ENCODE peak calls at places on chromosomes 3 and 15, in seven cellular contexts. F is right lobe of liver, U is iPS DF 6.9, B is GM23248, Z is A549, M is Peyer's patch, R is mesenchymal stem cell. L is an unnamed sample. For H3K4me1, the result is how much of the 10 kb centered on the place peaks cover.

GRCh38 chr15:52163321-52164190 is 27.6 kb downstream of the GNB5 start:
- DNase-seq in F (no peak), U (no peak), B (no peak), Z (no peak), M (peak), R (no peak), L (no peak)

GRCh38 chr15:88243895-88244787 is 12.4 kb downstream of the NTRK3 start:
- DNase-seq in F (no peak), U (no peak), B (peak), Z (peak), M (no peak), R (peak), L (no peak)

GRCh38 chr3:121998588-121999473 is 23.2 kb downstream of the ILDR1 start:
- DNase-seq in F (no peak), U (no peak), B (no peak), Z (no peak), M (no peak), R (no peak), L (no peak)

GRCh38 chr3:21901504-21901903 is 150.5 kb upstream of the ZNF385D start:
- DNase-seq in F (no peak), U (no peak), B (no peak), Z (no peak), M (no peak), R (no peak), L (no peak)

GRCh38 chr3:86984271-86984670 is 6.7 kb downstream of the VGLL3 start:
- DNase-seq in F (no peak), U (no peak), B (peak), Z (no peak), M (no peak), R (no peak), L (no peak)

GRCh38 chr3:10155123-10155472 is 9.6 kb upstream of the IRAK2 start:
- DNase-seq in F (no peak), U (no peak), B (no peak), Z (no peak), M (no peak), R (no peak), L (no peak)

GRCh38 chr15:80695911-80696651 is 971 bp downstream of the ABHD17C start:
- DNase-seq in F (no peak), U (no peak), B (peak), Z (peak), M (peak), R (peak), L (no peak)

GRCh38 chr15:99983894-99984293 is 250.7 kb upstream of the LYSMD4 start:
- DNase-seq in F (peak), U (no peak), B (no peak), Z (no peak), M (no peak), R (no peak), L (no peak)

GRCh38 chr3:16470590-16470989 is 42.9 kb downstream of the RFTN1 start:
- DNase-seq in F (no peak), U (no peak), B (no peak), Z (no peak), M (no peak), R (no peak), L (no peak)

GRCh38 chr3:12120374-12121140 is 38.2 kb downstream of the TIMP4 start:
- DNase-seq in F (no peak), U (no peak), B (no peak), Z (no peak), M (no peak), R (peak), L (no peak)

GRCh38 chr3:155963557-155963956 is 93.1 kb downstream of the GMPS start:
- DNase-seq in F (no peak), U (no peak), B (peak), Z (no peak), M (no peak), R (no peak), L (no peak)

GRCh38 chr3:128052831-128053419 is 688 bp downstream of the SEC61A1 start:
- DNase-seq in F (no peak), U (no peak), B (peak), Z (no peak), M (no peak), R (peak), L (no peak)

GRCh38 chr3:126540946-126541627 is 17.1 kb downstream of the CHST13 start:
- DNase-seq in F (peak), U (no peak), B (no peak), Z (no peak), M (peak), R (no peak), L (no peak)

GRCh38 chr3:126340943-126341754 is 16.1 kb downstream of the KLF15 start:
- DNase-seq in F (peak), U (no peak), B (no peak), Z (no peak), M (peak), R (no peak), L (no peak)

GRCh38 chr3:72149645-72150044 is 364.7 kb upstream of the PROK2 start:
- DNase-seq in F (no peak), U (no peak), B (no peak), Z (no peak), M (no peak), R (no peak), L (no peak)

GRCh38 chr3:186931487-186932280 is 1.4 kb downstream of the ST6GAL1 start:
- DNase-seq in F (peak), U (no peak), B (peak), Z (no peak), M (peak), R (peak), L (no peak)

GRCh38 chr3:123319760-123320159 is 118.0 kb downstream of the SEC22A start:
- DNase-seq in F (peak), U (no peak), B (no peak), Z (no peak), M (no peak), R (no peak), L (no peak)

GRCh38 chr3:146498002-146498736 is 28.8 kb upstream of the PLSCR2 start:
- DNase-seq in F (no peak), U (no peak), B (no peak), Z (no peak), M (no peak), R (no peak), L (no peak)

GRCh38 chr15:58515807-58516206 is 84.0 kb downstream of the LIPC start:
- DNase-seq in F (no peak), U (no peak), B (no peak), Z (no peak), M (no peak), R (no peak), L (no peak)

GRCh38 chr15:91945385-91945784 is 91.9 kb downstream of the SLCO3A1 start:
- DNase-seq in F (no peak), U (no peak), B (no peak), Z (no peak), M (no peak), R (no peak), L (no peak)

GRCh38 chr15:91946075-91946474 is 92.6 kb downstream of the SLCO3A1 start:
- DNase-seq in F (no peak), U (no peak), B (no peak), Z (no peak), M (no peak), R (no peak), L (no peak)

GRCh38 chr15:91948001-91948608 is 94.6 kb downstream of the SLCO3A1 start:
- DNase-seq in F (no peak), U (peak), B (peak), Z (peak), M (no peak), R (peak), L (no peak)

GRCh38 chr15:91946914-91947313 is 93.4 kb downstream of the SLCO3A1 start:
- DNase-seq in F (no peak), U (no peak), B (no peak), Z (no peak), M (no peak), R (peak), L (no peak)

DNA sequence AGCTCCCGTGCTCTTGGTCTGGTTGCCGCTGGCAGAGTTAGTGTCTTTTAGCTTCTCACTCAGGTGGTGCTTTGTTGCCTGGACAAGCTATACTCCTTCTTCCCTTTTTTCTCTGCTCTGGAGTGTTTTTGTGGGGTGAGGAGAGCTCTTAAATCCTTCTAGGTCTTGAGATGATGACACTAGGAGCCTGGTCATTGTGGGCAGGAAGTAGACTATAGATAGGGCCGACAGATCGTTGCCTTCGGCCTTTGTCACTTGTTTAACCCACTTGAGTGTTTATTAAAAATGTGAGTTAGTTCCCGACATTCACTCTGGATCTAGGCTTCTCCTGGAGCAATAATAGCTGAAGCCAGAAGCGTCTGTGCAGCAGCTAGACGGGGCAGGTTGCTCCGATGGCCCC is 93.9 kb downstream of the SLCO3A1 start:
- DNase-seq in F (no peak), U (no peak), B (no peak), Z (no peak), M (no peak), R (no peak), L (no peak)
- H3K4me1 ChIP-seq in F (under half), U (under half), B (under half), Z (half or more), M (under half), R (under half), L (under half)

GRCh38 chr15:41790756-41791546 is 16.7 kb downstream of the MAPKBP1 start:
- DNase-seq in F (no peak), U (no peak), B (peak), Z (peak), M (no peak), R (peak), L (no peak)

GRCh38 chr15:41788262-41788661 is 14.0 kb downstream of the MAPKBP1 start:
- DNase-seq in F (no peak), U (no peak), B (no peak), Z (no peak), M (no peak), R (no peak), L (no peak)

GRCh38 chr15:41790169-41790568 is 15.9 kb downstream of the MAPKBP1 start:
- DNase-seq in F (no peak), U (no peak), B (no peak), Z (no peak), M (no peak), R (no peak), L (no peak)

GRCh38 chr15:41789662-41790061 is 15.4 kb downstream of the MAPKBP1 start:
- DNase-seq in F (no peak), U (no peak), B (no peak), Z (no peak), M (no peak), R (no peak), L (no peak)

GRCh38 chr15:41789237-41789636 is 15.0 kb downstream of the MAPKBP1 start:
- DNase-seq in F (no peak), U (no peak), B (no peak), Z (no peak), M (peak), R (no peak), L (no peak)
- H3K4me1 ChIP-seq in F (under half), U (under half), B (under half), Z (under half), M (under half), R (under half), L (under half)

GRCh38 chr3:74137790-74138189 is 476.7 kb downstream of the CNTN3 start:
- DNase-seq in F (no peak), U (no peak), B (no peak), Z (no peak), M (no peak), R (no peak), L (no peak)

GRCh38 chr3:74139648-74140047 is 474.8 kb downstream of the CNTN3 start:
- DNase-seq in F (no peak), U (no peak), B (peak), Z (no peak), M (no peak), R (no peak), L (no peak)

GRCh38 chr3:74135808-74136207 is 478.7 kb downstream of the CNTN3 start:
- DNase-seq in F (no peak), U (no peak), B (no peak), Z (no peak), M (no peak), R (no peak), L (no peak)
- H3K4me1 ChIP-seq in F (under half), U (under half), B (under half), Z (under half), M (under half), R (under half), L (under half)

DNA sequence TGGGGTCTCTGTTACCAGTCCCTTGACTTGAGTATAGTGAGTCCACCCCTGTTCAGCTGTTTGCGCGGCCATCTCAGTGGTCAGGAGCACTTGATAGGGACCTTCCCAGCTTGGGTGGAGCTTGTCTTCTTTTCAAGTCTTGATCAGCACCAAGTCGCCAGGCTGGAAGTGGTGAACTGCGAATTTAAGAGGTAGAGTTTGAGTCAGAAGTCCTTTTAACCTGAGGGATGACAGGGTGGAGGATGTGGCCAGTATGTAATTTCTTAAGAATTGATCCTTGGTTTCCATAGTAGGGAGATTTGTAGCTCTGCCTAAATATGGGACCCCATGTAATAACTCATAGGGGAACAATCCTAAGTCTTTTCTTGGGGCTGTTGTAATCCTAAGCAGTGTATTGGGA is 86.3 kb upstream of the XCR1 start:
- DNase-seq in F (no peak), U (no peak), B (no peak), Z (no peak), M (no peak), R (no peak), L (no peak)
- H3K4me1 ChIP-seq in F (under half), U (under half), B (under half), Z (under half), M (under half), R (under half), L (under half)

GRCh38 chr3:38127611-38128302 is 9.2 kb downstream of the ACAA1 start:
- DNase-seq in F (no peak), U (no peak), B (no peak), Z (no peak), M (peak), R (no peak), L (no peak)
- H3K4me1 ChIP-seq in F (under half), U (under half), B (under half), Z (under half), M (under half), R (under half), L (under half)

DNA sequence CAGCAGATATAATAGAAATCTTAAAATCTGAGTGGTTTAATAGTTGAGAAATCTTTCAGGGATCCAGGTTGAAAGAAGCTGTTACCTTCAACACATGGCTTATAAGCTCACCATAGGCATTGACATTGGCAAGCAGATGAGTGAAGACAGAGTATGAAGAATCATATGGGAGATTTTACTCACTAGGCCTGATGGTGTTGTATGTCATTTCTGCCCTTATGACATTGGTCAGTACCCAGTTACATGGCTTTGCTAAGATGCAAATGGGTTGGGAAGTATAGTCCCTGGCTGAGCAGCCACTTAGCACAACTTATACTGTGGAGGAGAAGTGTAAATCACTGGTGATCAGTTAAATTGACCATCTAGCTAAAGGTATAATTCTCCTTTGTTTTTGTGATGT is 5.9 kb downstream of the TFG start:
- DNase-seq in F (no peak), U (no peak), B (no peak), Z (no peak), M (no peak), R (no peak), L (no peak)
- H3K4me1 ChIP-seq in F (under half), U (under half), B (half or more), Z (under half), M (under half), R (under half), L (under half)

GRCh38 chr3:152402698-152403456 is 134.1 kb downstream of the MBNL1 start:
- DNase-seq in F (no peak), U (no peak), B (no peak), Z (no peak), M (no peak), R (peak), L (no peak)
- H3K4me1 ChIP-seq in F (under half), U (under half), B (half or more), Z (half or more), M (under half), R (under half), L (under half)